ENCODE peak calls at places on chromosomes 2 and 18, in ten cellular contexts. G is kidney; K is substantia nigra; Q is neural progenitor cell; Z is NK-92 treated with Interleukin-12 subunit alpha and Interleukin-12 subunit beta, amount 100 ng/mL, for 24 hours; I is psoas muscle; M is uterus; V is activated CD8-positive, alpha-beta T cell treated with anti-CD3 and anti-CD28 coated beads for 36 hours; W is iris pigment epithelial cell; N is WTC11. B is an unnamed sample.

GRCh38 chr2:943821-944220 is 6.8 kb upstream of the SNTG2 start:
- DNase-seq in M (no peak), W (no peak), Q (no peak), G (no peak), K (no peak), N (no peak), Z (no peak), I (no peak), V (no peak), B (no peak)

GRCh38 chr2:23564618-23564967 is 179.6 kb downstream of the KLHL29 start:
- DNase-seq in W (no peak), N (no peak), M (no peak), Q (no peak), I (peak), G (no peak), V (no peak), Z (no peak), K (no peak), B (no peak)

GRCh38 chr2:219916261-219916660 is 288.8 kb downstream of the SLC4A3 start:
- DNase-seq in I (no peak), G (no peak), Q (peak), K (no peak), N (no peak), V (no peak), M (no peak), Z (no peak), W (no peak), B (no peak)

GRCh38 chr2:58571181-58571852 is 330.2 kb upstream of the FANCL start:
- DNase-seq in Z (no peak), Q (peak), V (peak), M (no peak), W (peak), K (no peak), I (no peak), N (peak), G (no peak), B (peak)

GRCh38 chr2:120586507-120587283 is 149.0 kb upstream of the GLI2 start:
- DNase-seq in V (no peak), K (no peak), G (peak), W (no peak), M (no peak), I (peak), Q (no peak), Z (no peak), N (peak), B (peak)

GRCh38 chr2:166126014-166126639 is 1.7 kb downstream of the SCN1A start:
- DNase-seq in V (no peak), W (peak), G (no peak), Q (no peak), I (no peak), Z (no peak), N (no peak), K (no peak), M (no peak), B (no peak)

GRCh38 chr18:69265661-69266060 is 135.0 kb upstream of the DOK6 start:
- DNase-seq in V (no peak), G (no peak), Q (no peak), I (no peak), M (no peak), Z (no peak), K (no peak), N (no peak), W (peak), B (no peak)

GRCh38 chr2:100733344-100734187 is 86.4 kb upstream of the NPAS2 start:
- DNase-seq in M (peak), V (no peak), N (peak), Q (peak), I (peak), K (no peak), G (no peak), Z (no peak), W (peak), B (peak)

GRCh38 chr2:171172980-171173542 is 12.4 kb upstream of the TLK1 start:
- DNase-seq in V (peak), M (no peak), N (no peak), G (no peak), Z (peak), W (peak), Q (no peak), I (no peak), K (no peak), B (no peak)

GRCh38 chr2:129277611-129278010 is 701.9 kb upstream of the RAB6C start:
- DNase-seq in M (no peak), Q (peak), I (no peak), N (no peak), G (no peak), W (no peak), K (no peak), V (no peak), Z (no peak), B (no peak)

GRCh38 chr2:15638720-15639119 is 47.1 kb downstream of the DDX1 start:
- DNase-seq in G (no peak), I (no peak), M (no peak), V (no peak), Q (no peak), N (no peak), Z (no peak), W (peak), K (no peak), B (no peak)

GRCh38 chr2:217360781-217361485 is 501.1 kb upstream of the TNP1 start:
- DNase-seq in Z (no peak), V (no peak), N (no peak), M (peak), K (no peak), I (peak), W (peak), Q (no peak), G (no peak), B (no peak)

GRCh38 chr2:168607992-168608391 is 151.9 kb downstream of the CERS6 start:
- DNase-seq in K (no peak), I (no peak), M (no peak), V (no peak), G (no peak), Q (no peak), W (peak), Z (no peak), N (no peak), B (no peak)

GRCh38 chr2:239308696-239309397 is 92.0 kb downstream of the HDAC4 start:
- DNase-seq in N (no peak), K (no peak), M (peak), Z (no peak), W (peak), I (peak), G (peak), Q (no peak), V (no peak), B (no peak)

GRCh38 chr18:55334875-55335274 is 253.1 kb downstream of the TCF4 start:
- DNase-seq in N (no peak), Q (no peak), I (no peak), G (no peak), W (no peak), Z (no peak), K (no peak), V (no peak), M (no peak), B (no peak)

GRCh38 chr2:65199891-65200290 is 27.7 kb upstream of the ACTR2 start:
- DNase-seq in K (no peak), N (no peak), Z (no peak), W (peak), Q (no peak), V (no peak), M (no peak), I (no peak), G (no peak), B (no peak)

GRCh38 chr2:221792971-221793670 is 221.0 kb upstream of the EPHA4 start:
- DNase-seq in W (no peak), V (no peak), M (no peak), I (no peak), Q (peak), K (no peak), G (no peak), Z (no peak), N (peak), B (peak)

GRCh38 chr2:120436885-120437603 is 91.1 kb downstream of the INHBB start:
- DNase-seq in N (peak), Q (peak), Z (no peak), I (no peak), M (no peak), K (no peak), W (peak), V (peak), G (no peak), B (no peak)

GRCh38 chr2:114543106-114543806 is 100.8 kb downstream of the DPP10 start:
- DNase-seq in G (no peak), K (no peak), N (no peak), Z (no peak), Q (peak), M (peak), I (no peak), W (no peak), V (no peak), B (no peak)

GRCh38 chr2:196534533-196534932 is 105.0 kb upstream of the CCDC150 start:
- DNase-seq in G (no peak), K (no peak), Z (no peak), V (no peak), M (no peak), N (no peak), W (no peak), Q (peak), I (no peak), B (no peak)

GRCh38 chr2:223789423-223789822 is 48.0 kb downstream of the AP1S3 start:
- DNase-seq in W (no peak), V (no peak), I (no peak), Z (no peak), N (no peak), M (no peak), G (no peak), Q (no peak), K (no peak), B (no peak)

GRCh38 chr2:32271063-32271462 is 6.4 kb upstream of the NLRC4 start:
- DNase-seq in Q (no peak), M (no peak), N (no peak), K (no peak), Z (no peak), G (no peak), I (no peak), W (no peak), V (no peak), B (no peak)

GRCh38 chr2:47269316-47270232 is 114.5 kb upstream of the STPG4 start:
- DNase-seq in K (no peak), I (peak), N (no peak), V (no peak), W (peak), M (peak), Z (no peak), Q (no peak), G (peak), B (no peak)

GRCh38 chr2:161745866-161746614 is 121.8 kb downstream of the SLC4A10 start:
- DNase-seq in I (no peak), G (no peak), W (no peak), N (no peak), Z (no peak), Q (no peak), V (no peak), K (no peak), M (no peak), B (no peak)

GRCh38 chr2:134582547-134582899 is 136.3 kb downstream of the TMEM163 start:
- DNase-seq in Q (no peak), M (no peak), Z (peak), I (no peak), V (peak), G (no peak), W (no peak), N (no peak), K (no peak), B (no peak)

GRCh38 chr2:195442458-195443175 is 214.4 kb upstream of the SLC39A10 start:
- DNase-seq in I (no peak), Z (no peak), G (no peak), N (no peak), M (no peak), K (no peak), W (no peak), V (no peak), Q (no peak), B (no peak)

GRCh38 chr18:62420151-62420512 is 95.0 kb downstream of the TNFRSF11A start:
- DNase-seq in Z (no peak), G (no peak), M (no peak), I (no peak), K (no peak), Q (no peak), N (no peak), W (peak), V (peak), B (no peak)

GRCh38 chr2:62014102-62014501 is 108.6 kb downstream of the COMMD1 start:
- DNase-seq in Z (no peak), G (peak), N (no peak), M (peak), K (peak), W (peak), I (peak), V (no peak), Q (peak), B (no peak)

GRCh38 chr18:25350561-25351201 is 1.3 kb downstream of the ZNF521 start:
- DNase-seq in K (no peak), W (peak), I (peak), N (peak), G (peak), Q (peak), V (peak), M (peak), Z (no peak), B (peak)

GRCh38 chr2:86441392-86441788 is 219 bp downstream of the KDM3A start:
- DNase-seq in M (no peak), G (no peak), I (no peak), W (no peak), N (no peak), K (no peak), V (no peak), Z (no peak), Q (no peak), B (no peak)

GRCh38 chr2:55961318-55961911 is 37.8 kb upstream of the EFEMP1 start:
- DNase-seq in K (no peak), N (no peak), Q (peak), Z (no peak), I (no peak), W (peak), M (peak), V (no peak), G (no peak), B (peak)

GRCh38 chr2:192809173-192809572 is 614.4 kb upstream of the TMEFF2 start:
- DNase-seq in N (no peak), Z (no peak), V (no peak), W (no peak), Q (no peak), M (no peak), G (no peak), K (no peak), I (no peak), B (no peak)

GRCh38 chr2:200993097-200993496 is 29.6 kb upstream of the ORC2 start:
- DNase-seq in Q (no peak), K (no peak), Z (no peak), W (peak), M (no peak), N (no peak), I (no peak), G (no peak), V (no peak), B (no peak)

GRCh38 chr2:199219551-199219950 is 238.2 kb downstream of the SATB2 start:
- DNase-seq in V (no peak), G (no peak), I (no peak), N (no peak), K (no peak), Z (no peak), M (no peak), Q (no peak), W (no peak), B (no peak)

GRCh38 chr2:172927381-172928357 is 148.0 kb upstream of the MAP3K20 start:
- DNase-seq in W (peak), I (no peak), Z (no peak), M (peak), Q (no peak), G (no peak), K (no peak), V (no peak), N (no peak), B (no peak)

GRCh38 chr18:48949051-48949605 is 1.6 kb downstream of the SMAD7 start:
- DNase-seq in G (peak), V (peak), W (peak), Q (peak), K (no peak), I (no peak), M (no peak), Z (peak), N (no peak), B (no peak)

GRCh38 chr2:162041465-162041864 is 32.5 kb downstream of the DPP4 start:
- DNase-seq in Q (no peak), Z (no peak), I (no peak), G (no peak), M (no peak), N (no peak), W (no peak), K (no peak), V (no peak), B (no peak)

B was measured in neuronal stem cell.